ENCODE peak calls at places on chromosomes 6 and 20, in nine cellular contexts. C, L, X, H, B, O, K, N and Y are unnamed samples.

GRCh38 chr6:3608159-3608558 is 143.4 kb downstream of the PXDC1 start:
- DNase-seq in X (no peak), L (no peak), O (no peak), B (no peak), H (no peak), K (no peak), N (no peak), C (no peak), Y (no peak)

GRCh38 chr6:1766663-1767062 is 156.9 kb downstream of the FOXC1 start:
- DNase-seq in X (peak; percentile 51), K (no peak), O (no peak), L (no peak), H (no peak), C (no peak), B (peak; percentile 59), N (peak; percentile 65), Y (no peak)

GRCh38 chr6:150445486-150445885 is 76.7 kb downstream of the IYD start:
- DNase-seq in N (no peak), K (no peak), B (no peak), C (no peak), L (no peak), O (no peak), X (no peak), H (no peak), Y (no peak)

GRCh38 chr6:99736302-99736701 is 129.7 kb downstream of the PRDM13 start:
- DNase-seq in H (no peak), L (peak; percentile 3), O (no peak), B (no peak), N (no peak), X (no peak), K (no peak), C (no peak), Y (no peak)

GRCh38 chr6:18119236-18119635 is 3.2 kb downstream of the NHLRC1 start:
- DNase-seq in B (no peak), O (no peak), H (no peak), N (no peak), K (no peak), X (no peak), C (no peak), L (no peak), Y (no peak)

GRCh38 chr20:62820208-62820961 is 3.5 kb downstream of the COL9A3 start:
- DNase-seq in K (no peak), C (no peak), L (no peak), H (peak; percentile 37), B (no peak), X (no peak), N (no peak), O (no peak), Y (no peak)

GRCh38 chr6:110622912-110623578 is 146.6 kb upstream of the SLC22A16 start:
- DNase-seq in B (no peak), L (no peak), K (no peak), X (no peak), H (no peak), N (no peak), O (no peak), C (peak; percentile 48), Y (no peak)

GRCh38 chr6:7201732-7202541 is 94.2 kb downstream of the RREB1 start:
- DNase-seq in B (peak; percentile 64), L (no peak), C (no peak), O (no peak), N (no peak), K (no peak), X (peak; percentile 41), H (peak; percentile 12), Y (no peak)

GRCh38 chr20:48828734-48829460 is 1.1 kb upstream of the PREX1 start:
- DNase-seq in N (no peak), B (no peak), H (no peak), C (no peak), L (no peak), K (no peak), X (no peak), O (no peak), Y (no peak)

GRCh38 chr20:61765871-61766654 is 299.6 kb downstream of the TAF4 start:
- DNase-seq in X (no peak), C (peak; percentile 68), H (no peak), O (no peak), N (no peak), B (peak; percentile 28), L (no peak), K (no peak), Y (no peak)

GRCh38 chr6:30570760-30571084 is 520 bp upstream of the ABCF1 start:
- DNase-seq in O (peak; percentile 56), K (no peak), X (no peak), B (no peak), C (no peak), H (peak; percentile 54), N (no peak), L (no peak), Y (no peak)
- H3K27ac ChIP-seq in O (peak overlapping the region; percentile 89), K (peak overlapping the region; percentile 63), X (peak overlapping the region; percentile 93), B (peak overlapping the region; percentile 95), C (peak overlapping the region; percentile 84), H (peak overlapping the region; percentile 81), N (peak overlapping the region; percentile 46), L (peak overlapping the region; percentile 95), Y (peak overlapping the region; percentile 84)

GRCh38 chr20:4162766-4163165 is 147.4 kb upstream of the RNF24 start:
- DNase-seq in H (no peak), X (no peak), N (no peak), K (no peak), C (no peak), B (no peak), L (no peak), O (no peak), Y (no peak)
- H3K27ac ChIP-seq in H (peak overlapping the region; percentile 63), X (peak overlapping the region; percentile 90), N (no peak overlapping the region), K (no peak overlapping the region), C (no peak overlapping the region), B (no peak overlapping the region), L (no peak overlapping the region), O (no peak overlapping the region), Y (no peak overlapping the region)

DNA sequence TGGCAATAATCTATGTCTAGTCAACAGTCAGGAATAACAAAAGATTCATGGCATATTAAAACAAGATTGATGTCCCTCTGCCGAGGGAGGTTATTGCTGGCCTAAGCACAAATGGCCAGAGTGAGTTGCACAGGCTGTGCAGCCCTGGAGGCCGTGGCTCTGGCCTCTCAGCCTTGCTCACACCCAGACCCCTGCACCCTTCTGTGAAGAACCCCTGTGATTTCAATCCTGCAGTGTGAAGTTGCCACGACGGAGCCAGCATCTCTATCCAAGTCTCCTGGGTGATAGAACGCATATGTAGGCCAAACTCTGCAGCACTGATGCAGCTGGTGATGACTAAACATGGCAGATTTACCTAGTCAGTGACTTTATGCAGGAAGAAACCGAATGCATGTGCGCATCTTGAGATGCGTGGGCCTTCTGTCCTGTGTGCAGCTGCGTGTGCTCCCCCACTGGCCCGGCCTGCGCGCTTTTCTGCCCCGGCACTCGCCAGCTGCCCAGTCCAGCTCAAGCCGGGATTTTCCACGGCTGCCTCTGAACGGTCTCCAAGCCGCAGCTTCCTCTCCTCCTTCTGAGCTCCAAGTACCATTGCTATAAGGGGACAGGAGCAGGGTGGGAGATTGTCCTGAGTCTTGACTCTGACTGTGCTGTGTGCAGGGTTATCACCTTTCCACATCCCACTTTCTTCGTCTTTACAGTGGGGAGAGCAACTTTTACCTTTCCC is 303.0 kb downstream of the THBS2 start:
- DNase-seq in N (no peak), X (no peak), O (no peak), H (no peak), L (no peak), B (no peak), C (no peak), K (no peak), Y (no peak)
- H3K27ac ChIP-seq in N (no peak overlapping the region), X (no peak overlapping the region), O (no peak overlapping the region), H (no peak overlapping the region), L (no peak overlapping the region), B (no peak overlapping the region), C (no peak overlapping the region), K (no peak overlapping the region), Y (peak overlapping the region; percentile 32)

GRCh38 chr6:154201708-154202107 is 154.9 kb downstream of the IPCEF1 start:
- DNase-seq in X (no peak), L (no peak), H (no peak), K (no peak), O (no peak), B (no peak), N (no peak), C (no peak), Y (no peak)

GRCh38 chr6:154196333-154196732 is 157.3 kb downstream of the OPRM1 start:
- DNase-seq in L (no peak), N (no peak), K (no peak), O (no peak), B (no peak), C (no peak), H (no peak), X (no peak), Y (no peak)

GRCh38 chr6:154202334-154202733 is 154.3 kb downstream of the IPCEF1 start:
- DNase-seq in B (no peak), N (no peak), C (no peak), X (no peak), O (no peak), H (no peak), L (no peak), K (no peak), Y (no peak)

GRCh38 chr6:154197176-154197850 is 158.3 kb downstream of the OPRM1 start:
- DNase-seq in K (no peak), B (no peak), N (peak; percentile 33), O (no peak), H (no peak), X (no peak), C (peak; percentile 13), L (no peak), Y (no peak)
- H3K27ac ChIP-seq in K (no peak overlapping the region), B (no peak overlapping the region), N (no peak overlapping the region), O (no peak overlapping the region), H (no peak overlapping the region), X (peak overlapping the region; percentile 10), C (no peak overlapping the region), L (no peak overlapping the region), Y (no peak overlapping the region)

GRCh38 chr20:19947611-19948264 is 69.4 kb upstream of the NAA20 start:
- DNase-seq in L (no peak), B (no peak), H (no peak), N (peak; percentile 76), C (no peak), O (no peak), X (no peak), K (no peak), Y (no peak)
- H3K27ac ChIP-seq in L (no peak overlapping the region), B (no peak overlapping the region), H (peak overlapping the region; percentile 41), N (no peak overlapping the region), C (peak overlapping the region; percentile 7), O (no peak overlapping the region), X (no peak overlapping the region), K (no peak overlapping the region), Y (peak overlapping the region; percentile 34)